ENCODE peak calls at places on chromosome 17, in five cellular contexts. One of them, this sample, is unnamed.
A peak's percentile ranks its signal among the peaks of the same experiment; 100 is the strongest.

GRCh38 chr17:76054112-76054476 is 18.2 kb downstream of the SRP68 start:
- DNase-seq in HL-60: no peak
- DNase-seq in mammary epithelial cell: peak; percentile 68
- DNase-seq in psoas muscle: no peak
- DNase-seq in tibial nerve: no peak
- DNase-seq in this sample: peak; percentile 66

GRCh38 chr17:8991514-8992285 is 26.2 kb upstream of the PIK3R5 start:
- DNase-seq in HL-60: peak; percentile 47
- DNase-seq in mammary epithelial cell: peak; percentile 47
- DNase-seq in psoas muscle: peak; percentile 26
- DNase-seq in tibial nerve: peak; percentile 79
- DNase-seq in this sample: no peak

GRCh38 chr17:10033982-10034381 is 128.9 kb upstream of the RCVRN start:
- DNase-seq in HL-60: peak; percentile 89
- DNase-seq in mammary epithelial cell: no peak
- DNase-seq in psoas muscle: no peak
- DNase-seq in tibial nerve: peak; percentile 54
- DNase-seq in this sample: no peak

GRCh38 chr17:83084214-83084613 is 4.8 kb downstream of the METRNL start:
- DNase-seq in HL-60: no peak
- DNase-seq in mammary epithelial cell: no peak
- DNase-seq in psoas muscle: no peak
- DNase-seq in tibial nerve: no peak
- DNase-seq in this sample: no peak

GRCh38 chr17:62981933-62982332 is 15.9 kb downstream of the TANC2 start:
- DNase-seq in HL-60: no peak
- DNase-seq in mammary epithelial cell: peak; percentile 68
- DNase-seq in psoas muscle: no peak
- DNase-seq in tibial nerve: no peak
- DNase-seq in this sample: peak; percentile 50

GRCh38 chr17:17018612-17019429 is 23.4 kb upstream of the MPRIP start:
- DNase-seq in HL-60: no peak
- DNase-seq in mammary epithelial cell: no peak
- DNase-seq in psoas muscle: no peak
- DNase-seq in tibial nerve: no peak
- DNase-seq in this sample: peak; percentile 31

GRCh38 chr17:30344283-30345088 is 10.6 kb upstream of the TMIGD1 start:
- DNase-seq in HL-60: peak; percentile 94
- DNase-seq in mammary epithelial cell: peak; percentile 32
- DNase-seq in psoas muscle: no peak
- DNase-seq in tibial nerve: no peak
- DNase-seq in this sample: no peak

GRCh38 chr17:8426094-8426720 is 9.5 kb upstream of the NDEL1 start:
- DNase-seq in HL-60: no peak
- DNase-seq in mammary epithelial cell: no peak
- DNase-seq in psoas muscle: no peak
- DNase-seq in tibial nerve: no peak
- DNase-seq in this sample: no peak

GRCh38 chr17:56798916-56799315 is 34.8 kb downstream of the C17orf67 start:
- DNase-seq in HL-60: no peak
- DNase-seq in mammary epithelial cell: no peak
- DNase-seq in psoas muscle: no peak
- DNase-seq in tibial nerve: no peak
- DNase-seq in this sample: peak; percentile 19

GRCh38 chr17:15340966-15341365 is 431 bp downstream of the TEKT3 start:
- DNase-seq in HL-60: no peak
- DNase-seq in mammary epithelial cell: no peak
- DNase-seq in psoas muscle: no peak
- DNase-seq in tibial nerve: no peak
- DNase-seq in this sample: no peak

GRCh38 chr17:29178750-29179231 is 1.4 kb downstream of the MYO18A start:
- DNase-seq in HL-60: no peak
- DNase-seq in mammary epithelial cell: peak; percentile 88
- DNase-seq in psoas muscle: no peak
- DNase-seq in tibial nerve: no peak
- DNase-seq in this sample: peak; percentile 85

GRCh38 chr17:34556384-34556783 is 23.0 kb upstream of the TMEM132E start:
- DNase-seq in HL-60: no peak
- DNase-seq in mammary epithelial cell: no peak
- DNase-seq in psoas muscle: no peak
- DNase-seq in tibial nerve: no peak
- DNase-seq in this sample: no peak

GRCh38 chr17:34370997-34371395 is 8.0 kb upstream of the CCL1 start:
- DNase-seq in HL-60: no peak
- DNase-seq in mammary epithelial cell: peak; percentile 17
- DNase-seq in psoas muscle: no peak
- DNase-seq in tibial nerve: no peak
- DNase-seq in this sample: peak; percentile 29

GRCh38 chr17:32016231-32016630 is 9.0 kb downstream of the LRRC37B start:
- DNase-seq in HL-60: peak; percentile 58
- DNase-seq in mammary epithelial cell: no peak
- DNase-seq in psoas muscle: no peak
- DNase-seq in tibial nerve: no peak
- DNase-seq in this sample: no peak

GRCh38 chr17:2063306-2064146 is 8.6 kb downstream of the HIC1 start:
- DNase-seq in HL-60: no peak
- DNase-seq in mammary epithelial cell: no peak
- DNase-seq in psoas muscle: peak; percentile 43
- DNase-seq in tibial nerve: no peak
- DNase-seq in this sample: no peak

GRCh38 chr17:41823141-41823524 is 10.3 kb downstream of the FKBP10 start:
- DNase-seq in HL-60: no peak
- DNase-seq in mammary epithelial cell: no peak
- DNase-seq in psoas muscle: no peak
- DNase-seq in tibial nerve: no peak
- DNase-seq in this sample: no peak
- H3K27ac ChIP-seq in HL-60: no peak overlapping the region
- H3K27ac ChIP-seq in mammary epithelial cell: no peak overlapping the region
- H3K27ac ChIP-seq in psoas muscle: no peak overlapping the region
- H3K27ac ChIP-seq in tibial nerve: no peak overlapping the region
- H3K27ac ChIP-seq in this sample: no peak overlapping the region

GRCh38 chr17:77425791-77426641 is 285.2 kb downstream of the SEC14L1 start:
- DNase-seq in HL-60: no peak
- DNase-seq in mammary epithelial cell: peak; percentile 82
- DNase-seq in psoas muscle: peak; percentile 52
- DNase-seq in tibial nerve: no peak
- DNase-seq in this sample: no peak
- H3K27ac ChIP-seq in HL-60: no peak overlapping the region
- H3K27ac ChIP-seq in mammary epithelial cell: peak overlapping the region; percentile 54
- H3K27ac ChIP-seq in psoas muscle: peak overlapping the region; percentile 83
- H3K27ac ChIP-seq in tibial nerve: peak overlapping the region; percentile 89
- H3K27ac ChIP-seq in this sample: peak overlapping the region; percentile 73

GRCh38 chr17:12618557-12618956 is 47.1 kb upstream of the MYOCD start:
- DNase-seq in HL-60: no peak
- DNase-seq in mammary epithelial cell: no peak
- DNase-seq in psoas muscle: no peak
- DNase-seq in tibial nerve: no peak
- DNase-seq in this sample: peak; percentile 91

GRCh38 chr17:12620200-12620720 is 45.4 kb upstream of the MYOCD start:
- DNase-seq in HL-60: no peak
- DNase-seq in mammary epithelial cell: no peak
- DNase-seq in psoas muscle: no peak
- DNase-seq in tibial nerve: no peak
- DNase-seq in this sample: peak; percentile 27

GRCh38 chr17:12622726-12623125 is 43.0 kb upstream of the MYOCD start:
- DNase-seq in HL-60: no peak
- DNase-seq in mammary epithelial cell: no peak
- DNase-seq in psoas muscle: no peak
- DNase-seq in tibial nerve: no peak
- DNase-seq in this sample: no peak

GRCh38 chr17:12623220-12623848 is 42.4 kb upstream of the MYOCD start:
- DNase-seq in HL-60: no peak
- DNase-seq in mammary epithelial cell: no peak
- DNase-seq in psoas muscle: no peak
- DNase-seq in tibial nerve: no peak
- DNase-seq in this sample: no peak

DNA sequence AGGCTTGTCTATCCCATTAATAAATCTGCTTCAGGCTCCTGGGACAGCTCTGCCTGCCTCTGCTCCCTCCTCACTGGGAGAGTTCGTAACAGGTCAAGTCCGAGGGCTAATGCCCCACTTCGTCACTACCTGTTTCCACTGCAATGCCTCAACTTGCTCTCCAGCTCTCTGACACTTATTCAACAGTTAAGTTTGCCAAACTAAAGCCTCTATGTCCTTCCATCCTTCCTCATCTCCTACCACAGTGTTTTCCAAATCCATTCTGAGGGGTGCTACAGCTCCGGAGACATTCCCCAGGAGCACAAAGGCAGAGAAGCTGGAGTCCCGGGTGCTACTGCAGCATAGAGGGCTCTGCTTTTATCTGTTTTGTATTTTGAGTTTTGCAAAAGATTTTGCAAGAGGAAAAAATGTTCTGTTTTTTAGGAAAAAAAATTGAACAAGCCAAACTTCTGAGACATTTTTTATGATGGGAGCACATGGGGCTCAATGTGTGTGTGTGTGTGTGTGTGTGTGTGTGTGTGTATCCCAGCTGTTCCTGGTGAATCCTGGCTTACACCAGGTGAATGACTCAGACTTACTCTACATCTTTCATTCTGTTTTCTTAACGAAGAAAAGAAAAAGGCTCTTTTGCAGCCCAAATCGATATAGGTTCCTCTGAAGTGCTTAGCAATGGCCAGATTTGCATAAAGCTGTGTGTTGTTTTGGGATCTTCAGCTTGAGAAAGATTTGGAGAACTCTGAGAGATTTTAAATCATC is 46.1 kb upstream of the MYOCD start:
- DNase-seq in HL-60: no peak
- DNase-seq in mammary epithelial cell: no peak
- DNase-seq in psoas muscle: no peak
- DNase-seq in tibial nerve: peak; percentile 54
- DNase-seq in this sample: peak; percentile 58
- H3K27ac ChIP-seq in HL-60: no peak overlapping the region
- H3K27ac ChIP-seq in mammary epithelial cell: no peak overlapping the region
- H3K27ac ChIP-seq in psoas muscle: no peak overlapping the region
- H3K27ac ChIP-seq in tibial nerve: no peak overlapping the region
- H3K27ac ChIP-seq in this sample: peak overlapping the region; percentile 57

GRCh38 chr17:67474081-67474661 is 97.1 kb downstream of the PITPNC1 start:
- DNase-seq in HL-60: no peak
- DNase-seq in mammary epithelial cell: no peak
- DNase-seq in psoas muscle: no peak
- DNase-seq in tibial nerve: no peak
- DNase-seq in this sample: no peak
- H3K27ac ChIP-seq in HL-60: no peak overlapping the region
- H3K27ac ChIP-seq in mammary epithelial cell: no peak overlapping the region
- H3K27ac ChIP-seq in psoas muscle: peak overlapping the region; percentile 58
- H3K27ac ChIP-seq in tibial nerve: no peak overlapping the region
- H3K27ac ChIP-seq in this sample: peak overlapping the region; percentile 15

This sample was measured in foreskin keratinocyte.